ENCODE peak calls at places on chromosomes 7 and 10, in eight cellular contexts. F, N, P, A, I, M, Q and W are unnamed samples.

GRCh38 chr10:118983263-118983662 is 46.3 kb upstream of the NANOS1 start:
- DNase-seq in A (no peak), M (no peak), N (no peak), I (no peak), P (no peak), Q (no peak), F (no peak), W (no peak)

GRCh38 chr10:47277352-47278151 is 22.4 kb upstream of the GDF10 start:
- DNase-seq in I (no peak), F (no peak), M (no peak), N (no peak), A (no peak), P (no peak), Q (no peak), W (no peak)

GRCh38 chr10:49628599-49628998 is 14.8 kb downstream of the CHAT start:
- DNase-seq in N (no peak), Q (no peak), I (no peak), F (peak), A (no peak), P (no peak), M (no peak), W (no peak)

GRCh38 chr7:15057272-15057671 is 154.7 kb upstream of the DGKB start:
- DNase-seq in M (no peak), F (no peak), Q (no peak), N (no peak), P (no peak), A (no peak), I (no peak), W (no peak)

GRCh38 chr10:55631071-55631654 is 729.9 kb downstream of the ZWINT start:
- DNase-seq in F (no peak), Q (peak), N (peak), I (peak), P (peak), A (peak), M (peak), W (peak)

GRCh38 chr7:28081016-28081415 is 99.6 kb downstream of the JAZF1 start:
- DNase-seq in F (no peak), M (no peak), N (no peak), A (no peak), P (no peak), I (no peak), Q (no peak), W (no peak)

GRCh38 chr10:77524300-77524711 is 113.3 kb downstream of the KCNMA1 start:
- DNase-seq in F (no peak), M (no peak), I (no peak), A (no peak), P (no peak), N (no peak), Q (no peak), W (no peak)

GRCh38 chr7:64509583-64509982 is 53.3 kb downstream of the ZNF680 start:
- DNase-seq in N (no peak), A (no peak), Q (no peak), M (no peak), P (no peak), F (no peak), I (no peak), W (no peak)

GRCh38 chr10:87760195-87760905 is 57.7 kb downstream of the ATAD1 start:
- DNase-seq in M (no peak), I (no peak), N (no peak), A (no peak), Q (no peak), P (no peak), F (no peak), W (no peak)

GRCh38 chr7:107035446-107035845 is 9.1 kb upstream of the PRKAR2B start:
- DNase-seq in A (peak), M (peak), F (no peak), P (no peak), Q (no peak), N (no peak), I (no peak), W (no peak)

GRCh38 chr10:43781480-43782361 is 133.0 kb upstream of the ZNF32 start:
- DNase-seq in I (no peak), N (no peak), P (no peak), A (no peak), F (no peak), M (no peak), Q (no peak), W (no peak)

GRCh38 chr10:132714096-132714721 is 71.7 kb downstream of the NKX6-2 start:
- DNase-seq in M (no peak), I (no peak), Q (peak), N (no peak), A (no peak), P (no peak), F (peak), W (no peak)

GRCh38 chr7:50793947-50794570 is 11.4 kb upstream of the GRB10 start:
- DNase-seq in P (no peak), N (no peak), A (no peak), I (no peak), F (no peak), Q (no peak), M (no peak), W (no peak)

GRCh38 chr7:20441886-20442505 is 111.3 kb downstream of the ITGB8 start:
- DNase-seq in N (no peak), A (no peak), Q (no peak), P (no peak), F (no peak), I (no peak), M (no peak), W (no peak)

GRCh38 chr7:12249706-12250105 is 38.6 kb downstream of the TMEM106B start:
- DNase-seq in F (no peak), I (no peak), A (no peak), N (no peak), Q (no peak), P (no peak), M (no peak), W (no peak)

GRCh38 chr7:17640730-17641377 is 299.4 kb downstream of the SNX13 start:
- DNase-seq in I (peak), N (peak), Q (peak), M (peak), F (no peak), P (no peak), A (peak), W (no peak)

GRCh38 chr10:122649903-122650302 is 49.7 kb downstream of the C10orf120 start:
- DNase-seq in I (no peak), A (no peak), P (no peak), F (peak), Q (no peak), M (no peak), N (no peak), W (no peak)

GRCh38 chr7:41893656-41894055 is 190.8 kb upstream of the INHBA start:
- DNase-seq in F (no peak), M (no peak), Q (no peak), P (no peak), I (no peak), A (no peak), N (no peak), W (no peak)

GRCh38 chr7:41889472-41889871 is 186.6 kb upstream of the INHBA start:
- DNase-seq in N (no peak), M (no peak), A (no peak), F (no peak), P (no peak), Q (no peak), I (no peak), W (no peak)

GRCh38 chr7:41890631-41891265 is 187.9 kb upstream of the INHBA start:
- DNase-seq in P (no peak), F (no peak), I (no peak), A (no peak), M (no peak), N (no peak), Q (no peak), W (no peak)

GRCh38 chr7:41889040-41889439 is 186.2 kb upstream of the INHBA start:
- DNase-seq in A (no peak), I (no peak), N (no peak), Q (no peak), P (no peak), M (no peak), F (no peak), W (no peak)

GRCh38 chr7:41891967-41892755 is 189.3 kb upstream of the INHBA start:
- DNase-seq in A (no peak), F (no peak), I (no peak), Q (peak), N (no peak), M (no peak), P (no peak), W (no peak)
- TF ChIP-seq CTCF in A (no peak), F (no peak), I (peak), Q (peak), N (peak), M (no peak), P (peak), W (no peak)

DNA sequence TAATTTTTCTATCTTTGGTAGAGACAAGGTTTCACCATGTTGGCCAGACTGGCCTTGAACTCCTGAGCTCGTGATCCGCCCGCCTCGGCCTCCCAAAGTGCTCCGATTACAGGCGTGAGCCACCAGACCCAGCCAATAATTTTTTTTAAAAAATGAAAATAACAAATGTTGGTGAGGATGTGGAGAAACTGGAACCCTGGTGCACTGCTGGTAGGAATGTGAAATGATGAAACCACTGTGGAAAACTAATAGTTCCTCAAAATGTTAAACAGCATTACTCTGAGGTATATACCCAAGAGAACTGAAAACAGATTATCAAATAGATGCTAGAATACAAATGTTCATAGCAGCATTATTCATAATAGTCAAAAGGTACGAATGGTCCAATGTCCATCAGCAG is 23.0 kb upstream of the YWHAG start:
- DNase-seq in I (no peak), A (no peak), P (no peak), M (no peak), F (no peak), N (no peak), Q (no peak), W (no peak)
- TF ChIP-seq CTCF in I (no peak), A (no peak), P (peak), M (no peak), F (no peak), N (no peak), Q (no peak), W (no peak)

DNA sequence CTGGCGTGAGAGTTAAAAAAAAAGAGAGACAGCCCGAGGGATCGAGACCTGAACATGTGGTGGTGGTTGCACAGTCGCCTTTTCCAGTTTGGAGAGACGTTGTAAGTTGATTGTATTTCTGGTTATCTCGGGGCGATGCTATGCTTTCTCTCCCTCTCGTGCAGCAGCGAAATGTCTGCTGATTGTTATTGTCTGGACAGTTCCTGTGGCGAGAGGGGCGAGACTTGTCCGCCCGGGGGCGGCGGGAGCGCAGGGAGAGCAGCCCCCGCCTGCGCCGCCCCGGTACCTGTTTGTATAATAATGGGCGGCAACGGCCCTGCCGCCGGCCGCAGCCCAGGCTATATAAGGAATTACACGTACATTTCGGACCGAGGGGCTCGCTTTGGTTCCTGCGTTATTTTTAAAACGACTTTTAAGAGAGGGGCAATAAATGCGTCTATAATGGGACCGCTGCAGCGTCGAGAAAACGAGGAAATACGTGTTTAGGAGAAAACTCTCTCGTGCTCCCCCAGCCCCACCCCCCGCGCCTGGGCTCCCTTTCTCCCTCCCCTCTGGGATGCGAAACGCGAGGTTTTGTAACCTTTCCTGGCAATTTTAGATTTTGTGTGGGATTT is 1.7 kb downstream of the ZEB1 start:
- DNase-seq in N (peak), M (no peak), P (no peak), A (peak), Q (peak), F (peak), I (peak), W (no peak)
- TF ChIP-seq CTCF in N (peak), M (no peak), P (no peak), A (no peak), Q (no peak), F (no peak), I (no peak), W (no peak)

DNA sequence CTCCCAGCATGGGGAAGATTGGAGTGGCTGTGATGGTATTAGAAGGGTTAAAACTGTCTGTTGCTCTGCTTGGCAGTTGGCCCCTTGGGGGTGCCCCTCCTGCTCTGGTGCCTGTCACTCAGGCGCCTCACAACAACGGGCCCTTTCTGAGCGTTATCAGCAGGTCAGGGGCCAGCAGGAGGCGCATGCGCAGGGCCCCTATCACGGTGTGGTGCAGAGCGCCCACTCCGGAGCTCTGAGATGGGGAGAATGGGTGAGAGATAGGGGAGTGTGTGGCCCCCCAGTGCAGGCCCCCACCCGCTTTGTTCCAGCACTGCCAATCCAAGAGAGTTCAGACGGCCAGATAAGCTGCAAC is 24.8 kb downstream of the GBX1 start:
- DNase-seq in F (no peak), Q (no peak), A (no peak), I (no peak), P (peak), N (no peak), M (no peak), W (no peak)
- TF ChIP-seq CTCF in F (no peak), Q (no peak), A (no peak), I (no peak), P (peak), N (no peak), M (no peak), W (no peak)

DNA sequence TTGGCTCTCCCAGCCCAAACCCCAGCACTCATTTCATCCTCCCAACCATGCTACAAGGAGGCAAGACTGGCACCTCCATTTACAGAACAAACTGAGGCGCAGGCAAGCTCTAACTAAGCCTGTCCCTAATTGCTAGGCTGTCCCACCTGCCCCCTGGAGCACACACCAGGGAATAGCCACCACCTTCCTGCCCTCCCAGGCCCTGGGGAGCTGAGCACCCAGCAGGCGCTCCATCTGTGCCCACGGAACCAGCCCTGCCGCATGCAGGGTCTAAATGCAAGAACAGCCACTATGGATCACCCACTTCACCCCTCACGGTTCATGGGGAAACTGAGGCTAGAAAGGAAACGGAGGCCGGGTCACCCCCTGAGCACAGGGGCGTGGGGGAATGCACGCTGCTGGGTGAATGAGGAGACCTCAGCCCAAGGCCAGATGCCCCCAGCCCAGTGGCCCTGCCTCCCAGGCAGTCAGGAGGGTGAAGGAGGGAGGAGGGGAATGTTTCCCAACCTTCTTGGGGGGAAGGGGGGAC is 16.5 kb downstream of the PDGFA start:
- DNase-seq in Q (no peak), P (no peak), M (no peak), F (peak), I (no peak), N (no peak), A (no peak), W (no peak)
- TF ChIP-seq CTCF in Q (no peak), P (peak), M (no peak), F (no peak), I (no peak), N (no peak), A (no peak), W (no peak)